ENCODE peak calls at places on chromosomes 7 and 10, in six cellular contexts. F is hepatic stellate cell; Y is ascending aorta; R is stimulated activated naive CD8-positive, alpha-beta T cell treated with anti-CD3 and anti-CD28 coated beads, Interleukin-15, amount 100 ng/mL, for 72 hours; I is myocyte; C is GM12891. J is an unnamed sample.
A peak's percentile ranks its signal among the peaks of the same experiment; 100 is the strongest.

GRCh38 chr7:79553811-79554555 is 100.5 kb upstream of the MAGI2 start:
- DNase-seq in R (no peak), I (peak; percentile 8), C (no peak), Y (no peak), F (no peak), J (no peak)

GRCh38 chr7:151381333-151382078 is 28.3 kb downstream of the WDR86 start:
- DNase-seq in C (peak; percentile 73), I (no peak), Y (no peak), F (no peak), R (peak; percentile 20), J (no peak)

GRCh38 chr7:22001345-22002004 is 55.8 kb upstream of the CDCA7L start:
- DNase-seq in I (peak; percentile 84), F (peak; percentile 70), Y (no peak), R (peak; percentile 50), C (peak; percentile 35), J (no peak)

GRCh38 chr7:135664046-135664589 is 1.8 kb downstream of the STMP1 start:
- DNase-seq in Y (no peak), I (no peak), C (no peak), F (no peak), R (no peak), J (no peak)

GRCh38 chr10:132512693-132513345 is 24.8 kb upstream of the INPP5A start:
- DNase-seq in F (no peak), C (no peak), I (no peak), R (no peak), Y (no peak), J (no peak)

GRCh38 chr10:18469125-18469524 is 182.3 kb downstream of the NSUN6 start:
- DNase-seq in I (no peak), R (no peak), F (no peak), C (no peak), Y (no peak), J (no peak)

GRCh38 chr10:11913184-11913641 is 90.1 kb downstream of the PROSER2 start:
- DNase-seq in R (no peak), Y (no peak), C (no peak), F (no peak), I (no peak), J (no peak)

GRCh38 chr7:5424689-5425506 is 1.3 kb upstream of the TNRC18 start:
- DNase-seq in C (no peak), R (peak; percentile 15), Y (peak; percentile 82), F (peak; percentile 44), I (peak; percentile 71), J (no peak)

GRCh38 chr7:381211-382117 is 91.5 kb downstream of the FOXL3 start:
- DNase-seq in Y (peak; percentile 53), I (no peak), R (no peak), F (no peak), C (peak; percentile 17), J (no peak)

GRCh38 chr10:74888947-74889661 is 62.7 kb downstream of the KAT6B start:
- DNase-seq in F (no peak), C (no peak), Y (no peak), I (peak; percentile 36), R (no peak), J (no peak)

GRCh38 chr10:127148066-127148932 is 48.1 kb downstream of the INSYN2A start:
- DNase-seq in C (no peak), R (no peak), F (peak; percentile 54), Y (no peak), I (peak; percentile 83), J (no peak)

GRCh38 chr7:22202141-22202540 is 154.8 kb downstream of the RAPGEF5 start:
- DNase-seq in I (no peak), R (no peak), C (no peak), F (no peak), Y (no peak), J (no peak)

GRCh38 chr10:132096223-132096622 is 30.5 kb downstream of the JAKMIP3 start:
- DNase-seq in R (peak; percentile 12), C (no peak), I (peak; percentile 75), Y (no peak), F (no peak), J (no peak)

GRCh38 chr7:130154131-130154500 is 51.1 kb downstream of the TMEM209 start:
- DNase-seq in F (no peak), Y (peak; percentile 49), C (no peak), R (no peak), I (no peak), J (no peak)

GRCh38 chr10:124105594-124105993 is 12.2 kb upstream of the CHST15 start:
- DNase-seq in F (no peak), I (no peak), C (no peak), R (no peak), Y (no peak), J (no peak)

GRCh38 chr7:30594055-30594539 is 581 bp upstream of the GARS1 start:
- DNase-seq in C (peak; percentile 19), R (peak; percentile 51), F (peak; percentile 33), I (no peak), Y (peak; percentile 65), J (no peak)

GRCh38 chr7:1021366-1021765 is 23.0 kb upstream of the GPR146 start:
- DNase-seq in F (no peak), R (no peak), C (no peak), I (peak; percentile 46), Y (no peak), J (no peak)

GRCh38 chr10:130185591-130185990 is 49.4 kb downstream of the GLRX3 start:
- DNase-seq in F (no peak), R (no peak), Y (no peak), C (no peak), I (no peak), J (no peak)

GRCh38 chr7:155787171-155787851 is 25.0 kb downstream of the SHH start:
- DNase-seq in Y (no peak), F (no peak), I (peak; percentile 36), C (no peak), R (no peak), J (no peak)

GRCh38 chr10:78452782-78453181 is 419.1 kb downstream of the RPS24 start:
- DNase-seq in I (no peak), Y (no peak), F (no peak), C (no peak), R (no peak), J (no peak)

GRCh38 chr10:110492069-110492782 is 5.5 kb upstream of the DUSP5 start:
- DNase-seq in I (no peak), Y (no peak), C (no peak), F (no peak), R (no peak), J (no peak)

GRCh38 chr10:63103971-63104409 is 29.1 kb upstream of the NRBF2 start:
- DNase-seq in C (no peak), I (no peak), R (no peak), F (no peak), Y (no peak), J (no peak)

GRCh38 chr7:10022957-10023356 is 950.7 kb upstream of the PHF14 start:
- DNase-seq in I (peak; percentile 3), C (no peak), Y (no peak), R (no peak), F (no peak), J (no peak)

GRCh38 chr10:127942811-127943210 is 35.9 kb downstream of the PTPRE start:
- DNase-seq in C (no peak), F (no peak), Y (no peak), I (no peak), R (no peak), J (no peak)

GRCh38 chr7:114660007-114660406 is 245.4 kb downstream of the FOXP2 start:
- DNase-seq in C (no peak), Y (no peak), R (no peak), I (no peak), F (no peak), J (no peak)

GRCh38 chr10:49332333-49332732 is 33.4 kb downstream of the C10orf71 start:
- DNase-seq in Y (no peak), I (no peak), C (no peak), F (no peak), R (no peak), J (no peak)

GRCh38 chr7:101900103-101900502 is 82.7 kb downstream of the CUX1 start:
- DNase-seq in Y (peak; percentile 76), R (no peak), F (no peak), C (no peak), I (no peak), J (no peak)

GRCh38 chr10:63537511-63537910 is 16.3 kb downstream of the REEP3 start:
- DNase-seq in Y (no peak), R (no peak), I (peak; percentile 75), F (no peak), C (no peak), J (no peak)

GRCh38 chr10:93064874-93065660 is 4.5 kb downstream of the CYP26C1 start:
- DNase-seq in I (no peak), R (no peak), F (no peak), Y (no peak), C (no peak), J (no peak)

GRCh38 chr10:17905491-17905890 is 46.2 kb upstream of the SLC39A12 start:
- DNase-seq in Y (no peak), I (no peak), R (no peak), C (no peak), F (no peak), J (no peak)

GRCh38 chr7:151393031-151393977 is 16.5 kb downstream of the WDR86 start:
- DNase-seq in I (no peak), C (no peak), R (no peak), Y (no peak), F (no peak), J (no peak)